ENCODE peak calls at places on chromosomes 3 and 15, in six cellular contexts. I is GM12878, Z is HepG2, R is H1, E is K562, Q is SK-N-SH. P is an unnamed sample.

GRCh38 chr3:144801890-144802289 is 830.3 kb downstream of the DIPK2A start:
- DNase-seq in I (no peak), Z (no peak), R (no peak), E (no peak), Q (no peak), P (no peak)

GRCh38 chr15:48754011-48754410 is 56.9 kb downstream of the CEP152 start:
- DNase-seq in I (no peak), Z (no peak), R (no peak), E (no peak), Q (no peak), P (no peak)

GRCh38 chr3:138384971-138385370 is 36.6 kb downstream of the MRAS start:
- DNase-seq in I (no peak), Z (peak), R (no peak), E (no peak), Q (no peak), P (no peak)

GRCh38 chr3:158909870-158910269 is 108.0 kb downstream of the MFSD1 start:
- DNase-seq in I (no peak), Z (no peak), R (no peak), E (no peak), Q (no peak), P (no peak)

GRCh38 chr15:63382966-63383710 is 1.5 kb upstream of the CA12 start:
- DNase-seq in I (no peak), Z (no peak), R (no peak), E (no peak), Q (no peak), P (no peak)

GRCh38 chr3:85360742-85361387 is 402.1 kb downstream of the CADM2 start:
- DNase-seq in I (peak), Z (peak), R (peak), E (peak), Q (peak), P (peak)

GRCh38 chr3:127954642-127955041 is 39.6 kb downstream of the KBTBD12 start:
- DNase-seq in I (no peak), Z (no peak), R (no peak), E (no peak), Q (no peak), P (no peak)

GRCh38 chr15:91165850-91166249 is 65.8 kb downstream of the SV2B start:
- DNase-seq in I (no peak), Z (no peak), R (no peak), E (no peak), Q (no peak), P (no peak)

GRCh38 chr15:85609492-85609891 is 185.2 kb downstream of the KLHL25 start:
- DNase-seq in I (no peak), Z (no peak), R (no peak), E (no peak), Q (no peak), P (no peak)

GRCh38 chr3:15051531-15051930 is 13.6 kb downstream of the MRPS25 start:
- DNase-seq in I (no peak), Z (peak), R (peak), E (peak), Q (peak), P (peak)

DNA sequence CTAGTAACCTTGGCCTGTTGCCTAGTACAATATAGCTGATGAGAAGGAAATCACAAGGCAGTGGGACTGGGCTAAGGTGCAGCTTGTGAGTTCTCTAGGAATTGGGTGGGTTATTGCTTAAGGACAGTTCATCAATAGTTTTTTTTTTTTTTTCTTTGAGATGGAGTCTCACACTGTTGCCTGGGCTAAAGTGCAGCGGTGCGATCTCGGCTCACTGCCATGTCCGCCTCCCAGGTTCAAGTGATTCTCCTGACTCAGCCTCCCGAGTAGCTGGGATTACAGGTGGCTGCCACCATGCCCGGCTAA is 11.5 kb downstream of the ACKR2 start:
- DNase-seq in I (no peak), Z (no peak), R (no peak), E (no peak), Q (no peak), P (no peak)
- TF ChIP-seq POLR2AphosphoS5 in I (no peak), Z (no peak), R (no peak), E (no peak), Q (no peak), P (no peak)

GRCh38 chr15:38174691-38175090 is 77.9 kb upstream of the SPRED1 start:
- DNase-seq in I (no peak), Z (no peak), R (no peak), E (no peak), Q (no peak), P (no peak)

GRCh38 chr15:38176696-38177095 is 75.9 kb upstream of the SPRED1 start:
- DNase-seq in I (no peak), Z (no peak), R (no peak), E (no peak), Q (no peak), P (no peak)

DNA sequence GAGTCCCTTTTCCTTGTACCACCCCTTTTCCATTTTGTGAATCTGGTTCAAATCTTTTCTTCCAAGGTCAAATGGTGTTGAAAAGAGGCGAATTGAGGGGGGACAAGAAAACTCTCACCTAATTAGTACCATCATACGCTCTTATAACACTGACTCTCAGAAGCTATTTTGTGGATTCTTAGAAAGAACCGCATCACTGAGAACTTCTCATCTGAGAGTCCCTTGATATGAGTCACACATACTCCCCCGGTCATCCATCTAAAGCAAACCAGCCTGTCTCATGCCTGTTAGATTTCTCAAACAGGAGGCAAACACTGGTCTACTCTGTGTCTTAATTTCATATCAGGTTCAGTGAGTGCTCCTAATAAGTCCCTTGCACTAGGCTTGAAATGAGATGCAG is 76.5 kb upstream of the SPRED1 start:
- DNase-seq in I (peak), Z (no peak), R (no peak), E (no peak), Q (no peak), P (no peak)
- TF ChIP-seq GABPA in I (no peak), Z (no peak), R (no peak), E (no peak), Q (no peak), P (no peak)

GRCh38 chr15:68818088-68818670 is 2.5 kb downstream of the ANP32A start:
- DNase-seq in I (no peak), Z (peak), R (no peak), E (peak), Q (peak), P (peak)
- TF ChIP-seq POLR2AphosphoS5 in I (peak), Z (no peak), R (peak), E (peak), Q (peak), P (peak)

DNA sequence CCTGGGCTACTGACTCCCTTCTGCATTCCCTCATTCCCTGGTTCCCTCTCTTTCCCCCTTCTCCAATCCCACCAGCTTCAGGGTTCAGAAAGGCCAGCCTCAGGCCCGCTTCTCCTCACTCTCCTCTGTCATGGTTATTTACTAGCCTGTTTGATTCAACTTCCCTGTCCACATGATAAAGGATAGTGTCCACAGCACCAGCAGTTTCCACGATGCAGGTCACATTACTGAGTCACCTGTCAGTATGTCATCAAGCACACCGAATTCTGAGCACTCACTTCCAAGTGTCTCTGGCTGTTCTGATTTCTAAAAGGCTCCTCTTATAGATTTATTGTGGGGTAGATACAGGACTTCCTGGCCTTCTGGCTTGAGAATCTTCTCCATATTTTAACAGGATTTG is 96.6 kb upstream of the CTNNB1 start:
- DNase-seq in I (no peak), Z (no peak), R (no peak), E (no peak), Q (no peak), P (no peak)
- TF ChIP-seq GABPA in I (no peak), Z (no peak), R (no peak), E (no peak), Q (no peak), P (no peak)

GRCh38 chr3:196568246-196569002 is at the start of the genes FBXO45 and WDR53:
- DNase-seq in I (peak), Z (peak), R (peak), E (peak), Q (peak), P (peak)
- TF ChIP-seq POLR2AphosphoS5 in I (peak), Z (peak), R (peak), E (peak), Q (peak), P (peak)

P was measured in HL-60.